ENCODE peak calls at places on chromosomes 2 and 18, in six cellular contexts. One of them, this sample, is unnamed.

GRCh38 chr18:60675801-60676200 is 303.2 kb upstream of the MC4R start:
- DNase-seq in gastrocnemius medialis: no peak
- DNase-seq in kidney epithelial cell: no peak
- DNase-seq in T-helper 1 cell: no peak
- DNase-seq in mesothelial cell of epicardium: no peak
- DNase-seq in fibroblast of the conjunctiva: no peak
- DNase-seq in this sample: peak; percentile 18

GRCh38 chr2:158142568-158143332 is 41.1 kb downstream of the UPP2 start:
- DNase-seq in gastrocnemius medialis: no peak
- DNase-seq in kidney epithelial cell: no peak
- DNase-seq in T-helper 1 cell: no peak
- DNase-seq in mesothelial cell of epicardium: no peak
- DNase-seq in fibroblast of the conjunctiva: no peak
- DNase-seq in this sample: no peak

GRCh38 chr2:231711677-231712461 is 3.5 kb downstream of the PTMA start:
- DNase-seq in gastrocnemius medialis: no peak
- DNase-seq in kidney epithelial cell: no peak
- DNase-seq in T-helper 1 cell: peak; percentile 12
- DNase-seq in mesothelial cell of epicardium: no peak
- DNase-seq in fibroblast of the conjunctiva: no peak
- DNase-seq in this sample: no peak

GRCh38 chr2:67663776-67664175 is 266.6 kb downstream of the ETAA1 start:
- DNase-seq in gastrocnemius medialis: no peak
- DNase-seq in kidney epithelial cell: no peak
- DNase-seq in T-helper 1 cell: no peak
- DNase-seq in mesothelial cell of epicardium: no peak
- DNase-seq in fibroblast of the conjunctiva: no peak
- DNase-seq in this sample: no peak

GRCh38 chr2:186590538-186591441 is 934 bp downstream of the ITGAV start:
- DNase-seq in gastrocnemius medialis: no peak
- DNase-seq in kidney epithelial cell: no peak
- DNase-seq in T-helper 1 cell: peak; percentile 23
- DNase-seq in mesothelial cell of epicardium: no peak
- DNase-seq in fibroblast of the conjunctiva: no peak
- DNase-seq in this sample: no peak

GRCh38 chr2:25165992-25166618 is 2.3 kb downstream of the POMC start:
- DNase-seq in gastrocnemius medialis: no peak
- DNase-seq in kidney epithelial cell: no peak
- DNase-seq in T-helper 1 cell: peak; percentile 39
- DNase-seq in mesothelial cell of epicardium: no peak
- DNase-seq in fibroblast of the conjunctiva: no peak
- DNase-seq in this sample: no peak

GRCh38 chr18:12253517-12254136 is 534 bp upstream of the CIDEA start:
- DNase-seq in gastrocnemius medialis: no peak
- DNase-seq in kidney epithelial cell: no peak
- DNase-seq in T-helper 1 cell: no peak
- DNase-seq in mesothelial cell of epicardium: peak; percentile 48
- DNase-seq in fibroblast of the conjunctiva: no peak
- DNase-seq in this sample: no peak

GRCh38 chr2:217660423-217660822 is 342.4 kb downstream of the TNS1 start:
- DNase-seq in gastrocnemius medialis: no peak
- DNase-seq in kidney epithelial cell: no peak
- DNase-seq in T-helper 1 cell: no peak
- DNase-seq in mesothelial cell of epicardium: no peak
- DNase-seq in fibroblast of the conjunctiva: no peak
- DNase-seq in this sample: no peak

GRCh38 chr18:22368066-22368465 is 49.6 kb downstream of the CTAGE1 start:
- DNase-seq in gastrocnemius medialis: no peak
- DNase-seq in kidney epithelial cell: no peak
- DNase-seq in T-helper 1 cell: no peak
- DNase-seq in mesothelial cell of epicardium: no peak
- DNase-seq in fibroblast of the conjunctiva: no peak
- DNase-seq in this sample: no peak

GRCh38 chr2:112541315-112542122 is 746 bp upstream of the POLR1B start:
- DNase-seq in gastrocnemius medialis: no peak
- DNase-seq in kidney epithelial cell: no peak
- DNase-seq in T-helper 1 cell: peak; percentile 81
- DNase-seq in mesothelial cell of epicardium: no peak
- DNase-seq in fibroblast of the conjunctiva: peak; percentile 14
- DNase-seq in this sample: no peak

GRCh38 chr18:8368490-8369217 is 240.6 kb upstream of the RAB12 start:
- DNase-seq in gastrocnemius medialis: no peak
- DNase-seq in kidney epithelial cell: no peak
- DNase-seq in T-helper 1 cell: no peak
- DNase-seq in mesothelial cell of epicardium: no peak
- DNase-seq in fibroblast of the conjunctiva: no peak
- DNase-seq in this sample: no peak

GRCh38 chr2:18402-19271 is 27.7 kb downstream of the FAM110C start:
- DNase-seq in gastrocnemius medialis: no peak
- DNase-seq in kidney epithelial cell: no peak
- DNase-seq in T-helper 1 cell: no peak
- DNase-seq in mesothelial cell of epicardium: no peak
- DNase-seq in fibroblast of the conjunctiva: no peak
- DNase-seq in this sample: no peak

GRCh38 chr2:171436307-171436706 is 2.3 kb downstream of the DCAF17 start:
- DNase-seq in gastrocnemius medialis: no peak
- DNase-seq in kidney epithelial cell: no peak
- DNase-seq in T-helper 1 cell: no peak
- DNase-seq in mesothelial cell of epicardium: no peak
- DNase-seq in fibroblast of the conjunctiva: peak; percentile 42
- DNase-seq in this sample: peak; percentile 54

GRCh38 chr2:3033315-3033714 is 344.3 kb downstream of the EIPR1 start:
- DNase-seq in gastrocnemius medialis: no peak
- DNase-seq in kidney epithelial cell: no peak
- DNase-seq in T-helper 1 cell: no peak
- DNase-seq in mesothelial cell of epicardium: no peak
- DNase-seq in fibroblast of the conjunctiva: no peak
- DNase-seq in this sample: no peak

GRCh38 chr2:33322099-33322498 is 154.3 kb upstream of the RASGRP3 start:
- DNase-seq in gastrocnemius medialis: peak; percentile 13
- DNase-seq in kidney epithelial cell: peak; percentile 12
- DNase-seq in T-helper 1 cell: peak; percentile 22
- DNase-seq in mesothelial cell of epicardium: no peak
- DNase-seq in fibroblast of the conjunctiva: peak; percentile 84
- DNase-seq in this sample: no peak

GRCh38 chr2:110883401-110883800 is 151.0 kb downstream of the ACOXL start:
- DNase-seq in gastrocnemius medialis: no peak
- DNase-seq in kidney epithelial cell: no peak
- DNase-seq in T-helper 1 cell: no peak
- DNase-seq in mesothelial cell of epicardium: no peak
- DNase-seq in fibroblast of the conjunctiva: no peak
- DNase-seq in this sample: no peak

GRCh38 chr2:31124904-31125303 is 13.3 kb downstream of the GALNT14 start:
- DNase-seq in gastrocnemius medialis: no peak
- DNase-seq in kidney epithelial cell: no peak
- DNase-seq in T-helper 1 cell: no peak
- DNase-seq in mesothelial cell of epicardium: no peak
- DNase-seq in fibroblast of the conjunctiva: no peak
- DNase-seq in this sample: no peak

GRCh38 chr18:10122116-10122515 is 208.3 kb downstream of the VAPA start:
- DNase-seq in gastrocnemius medialis: no peak
- DNase-seq in kidney epithelial cell: peak; percentile 19
- DNase-seq in T-helper 1 cell: peak; percentile 20
- DNase-seq in mesothelial cell of epicardium: no peak
- DNase-seq in fibroblast of the conjunctiva: peak; percentile 24
- DNase-seq in this sample: peak; percentile 41

GRCh38 chr2:3344897-3345296 is 32.7 kb downstream of the EIPR1 start:
- DNase-seq in gastrocnemius medialis: no peak
- DNase-seq in kidney epithelial cell: no peak
- DNase-seq in T-helper 1 cell: no peak
- DNase-seq in mesothelial cell of epicardium: no peak
- DNase-seq in fibroblast of the conjunctiva: no peak
- DNase-seq in this sample: no peak

GRCh38 chr18:57640236-57640635 is 18.6 kb upstream of the NARS1 start:
- DNase-seq in gastrocnemius medialis: no peak
- DNase-seq in kidney epithelial cell: no peak
- DNase-seq in T-helper 1 cell: no peak
- DNase-seq in mesothelial cell of epicardium: no peak
- DNase-seq in fibroblast of the conjunctiva: no peak
- DNase-seq in this sample: no peak

GRCh38 chr18:2984703-2985261 is 28.2 kb downstream of the LPIN2 start:
- DNase-seq in gastrocnemius medialis: no peak
- DNase-seq in kidney epithelial cell: no peak
- DNase-seq in T-helper 1 cell: no peak
- DNase-seq in mesothelial cell of epicardium: no peak
- DNase-seq in fibroblast of the conjunctiva: no peak
- DNase-seq in this sample: no peak

GRCh38 chr2:66344087-66344663 is 90.8 kb upstream of the MEIS1 start:
- DNase-seq in gastrocnemius medialis: no peak
- DNase-seq in kidney epithelial cell: no peak
- DNase-seq in T-helper 1 cell: no peak
- DNase-seq in mesothelial cell of epicardium: no peak
- DNase-seq in fibroblast of the conjunctiva: no peak
- DNase-seq in this sample: no peak

GRCh38 chr2:221517362-221518121 is 54.6 kb downstream of the EPHA4 start:
- DNase-seq in gastrocnemius medialis: peak; percentile 21
- DNase-seq in kidney epithelial cell: no peak
- DNase-seq in T-helper 1 cell: peak; percentile 95
- DNase-seq in mesothelial cell of epicardium: no peak
- DNase-seq in fibroblast of the conjunctiva: peak; percentile 38
- DNase-seq in this sample: no peak